ENCODE peak calls at places on chromosomes 1 and 21, in eight cellular contexts. V is Panc1, C is Peyer's patch, R is endodermal cell, F is dorsolateral prefrontal cortex, H is PC-9, I is heart right ventricle, Q is AG04450. U is an unnamed sample.

GRCh38 chr1:191707288-191707687 is 451.0 kb upstream of the RGS18 start:
- DNase-seq in Q (peak), F (no peak), C (no peak), H (no peak), I (no peak), R (no peak), V (no peak), U (no peak)

GRCh38 chr1:177256153-177256814 is 85.5 kb downstream of the BRINP2 start:
- DNase-seq in I (peak), H (no peak), Q (peak), V (peak), C (peak), R (peak), F (peak), U (no peak)

GRCh38 chr1:204574856-204575145 is 58.6 kb downstream of the MDM4 start:
- DNase-seq in F (no peak), R (no peak), Q (no peak), H (no peak), C (no peak), I (peak), V (no peak), U (no peak)

GRCh38 chr1:998905-999796 is 746 bp downstream of the HES4 start:
- DNase-seq in F (no peak), C (peak), R (peak), V (no peak), Q (no peak), H (no peak), I (peak), U (no peak)

GRCh38 chr1:224666911-224667310 is 50.8 kb downstream of the CNIH3 start:
- DNase-seq in Q (no peak), F (no peak), R (no peak), C (no peak), V (no peak), I (no peak), H (no peak), U (no peak)

GRCh38 chr1:109623601-109624161 is 4.0 kb downstream of the AMPD2 start:
- DNase-seq in Q (no peak), I (no peak), F (no peak), C (no peak), V (no peak), R (peak), H (no peak), U (peak)

GRCh38 chr1:235946570-235946981 is 79.9 kb upstream of the LYST start:
- DNase-seq in F (no peak), C (no peak), Q (peak), H (no peak), R (no peak), I (no peak), V (no peak), U (no peak)

GRCh38 chr1:8154621-8155052 is 128.5 kb upstream of the ERRFI1 start:
- DNase-seq in V (no peak), H (peak), R (no peak), F (no peak), Q (no peak), C (no peak), I (no peak), U (no peak)

GRCh38 chr1:193318347-193318746 is 131.9 kb upstream of the B3GALT2 start:
- DNase-seq in V (no peak), F (no peak), H (no peak), I (no peak), R (no peak), Q (no peak), C (no peak), U (no peak)

GRCh38 chr1:37452416-37452815 is 22.0 kb upstream of the ZC3H12A start:
- DNase-seq in C (no peak), F (no peak), Q (no peak), H (no peak), V (no peak), R (peak), I (no peak), U (no peak)

GRCh38 chr1:41919131-41919530 is 409 bp upstream of the HIVEP3 start:
- DNase-seq in C (no peak), V (no peak), H (no peak), F (no peak), I (no peak), Q (no peak), R (no peak), U (no peak)

GRCh38 chr1:219414250-219414649 is 198.7 kb downstream of the ZC3H11B start:
- DNase-seq in F (no peak), I (no peak), Q (no peak), C (no peak), R (no peak), H (no peak), V (no peak), U (no peak)

GRCh38 chr1:26529655-26530539 is at the start of gene RPS6KA1:
- DNase-seq in Q (no peak), F (no peak), V (no peak), H (no peak), C (peak), I (peak), R (peak), U (no peak)

GRCh38 chr1:162136760-162137537 is 67.5 kb downstream of the NOS1AP start:
- DNase-seq in V (peak), F (no peak), H (peak), C (no peak), Q (peak), I (no peak), R (no peak), U (no peak)

GRCh38 chr1:171217658-171218443 is 30.4 kb upstream of the FMO1 start:
- DNase-seq in I (no peak), F (no peak), V (no peak), C (no peak), Q (no peak), R (no peak), H (no peak), U (no peak)

GRCh38 chr1:3207217-3207848 is 138.3 kb downstream of the PRDM16 start:
- DNase-seq in I (no peak), Q (no peak), F (no peak), R (no peak), V (no peak), C (peak), H (no peak), U (no peak)

GRCh38 chr1:100360790-100361232 is 8.5 kb downstream of the CDC14A start:
- DNase-seq in F (no peak), V (no peak), I (peak), Q (no peak), C (no peak), R (peak), H (no peak), U (no peak)

GRCh38 chr21:44957047-44957831 is 17.4 kb downstream of the SLX9 start:
- DNase-seq in H (no peak), Q (no peak), C (no peak), R (no peak), I (no peak), V (no peak), F (no peak), U (no peak)

GRCh38 chr1:41394405-41394804 is 33.2 kb downstream of the FOXO6 start:
- DNase-seq in F (no peak), V (no peak), H (no peak), R (peak), Q (no peak), I (no peak), C (no peak), U (no peak)

GRCh38 chr1:207826557-207827487 is 75.0 kb downstream of the CD46 start:
- DNase-seq in V (no peak), H (peak), R (no peak), C (peak), I (no peak), Q (no peak), F (no peak), U (no peak)

GRCh38 chr1:19073311-19074186 is 117.1 kb upstream of the IFFO2 start:
- DNase-seq in C (no peak), I (peak), H (no peak), F (peak), V (no peak), R (no peak), Q (no peak), U (no peak)

GRCh38 chr1:8412183-8412831 is 94.4 kb downstream of the SLC45A1 start:
- DNase-seq in H (no peak), I (peak), C (no peak), V (peak), R (no peak), F (no peak), Q (peak), U (peak)

GRCh38 chr1:47228644-47229030 is 3.4 kb downstream of the TAL1 start:
- DNase-seq in Q (no peak), V (no peak), I (peak), R (no peak), C (no peak), H (no peak), F (no peak), U (no peak)

GRCh38 chr1:53600486-53600885 is 138.5 kb downstream of the GLIS1 start:
- DNase-seq in C (no peak), F (no peak), H (no peak), Q (no peak), V (no peak), I (no peak), R (peak), U (no peak)
- H3K27ac ChIP-seq in C (no peak), F (no peak), H (no peak), Q (no peak), V (no peak), I (no peak), R (no peak), U (no peak)

DNA sequence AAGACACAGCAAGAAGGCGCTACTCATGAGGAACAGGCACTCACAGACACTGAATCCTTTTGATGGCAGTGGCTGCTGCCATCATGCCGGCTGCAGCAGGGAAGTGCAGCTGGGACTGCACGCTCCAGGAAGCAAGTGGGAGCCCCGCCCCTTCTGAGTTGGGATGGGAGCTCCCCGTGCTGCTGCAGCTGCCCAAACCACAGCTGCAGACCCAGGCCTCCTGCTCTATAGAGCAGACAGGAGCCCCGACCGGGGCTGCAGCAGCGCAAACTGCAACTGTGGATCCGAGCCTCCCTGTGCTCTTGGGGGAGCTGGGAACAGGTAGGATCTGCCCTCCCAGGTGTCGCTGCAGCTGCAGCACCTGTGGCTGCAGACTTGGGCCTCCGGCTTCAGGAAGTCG is 65.2 kb upstream of the MARK1 start:
- DNase-seq in Q (no peak), V (no peak), C (no peak), F (no peak), I (no peak), H (no peak), R (peak), U (no peak)
- H3K27ac ChIP-seq in Q (no peak), V (no peak), C (no peak), F (no peak), I (no peak), H (no peak), R (no peak), U (no peak)

DNA sequence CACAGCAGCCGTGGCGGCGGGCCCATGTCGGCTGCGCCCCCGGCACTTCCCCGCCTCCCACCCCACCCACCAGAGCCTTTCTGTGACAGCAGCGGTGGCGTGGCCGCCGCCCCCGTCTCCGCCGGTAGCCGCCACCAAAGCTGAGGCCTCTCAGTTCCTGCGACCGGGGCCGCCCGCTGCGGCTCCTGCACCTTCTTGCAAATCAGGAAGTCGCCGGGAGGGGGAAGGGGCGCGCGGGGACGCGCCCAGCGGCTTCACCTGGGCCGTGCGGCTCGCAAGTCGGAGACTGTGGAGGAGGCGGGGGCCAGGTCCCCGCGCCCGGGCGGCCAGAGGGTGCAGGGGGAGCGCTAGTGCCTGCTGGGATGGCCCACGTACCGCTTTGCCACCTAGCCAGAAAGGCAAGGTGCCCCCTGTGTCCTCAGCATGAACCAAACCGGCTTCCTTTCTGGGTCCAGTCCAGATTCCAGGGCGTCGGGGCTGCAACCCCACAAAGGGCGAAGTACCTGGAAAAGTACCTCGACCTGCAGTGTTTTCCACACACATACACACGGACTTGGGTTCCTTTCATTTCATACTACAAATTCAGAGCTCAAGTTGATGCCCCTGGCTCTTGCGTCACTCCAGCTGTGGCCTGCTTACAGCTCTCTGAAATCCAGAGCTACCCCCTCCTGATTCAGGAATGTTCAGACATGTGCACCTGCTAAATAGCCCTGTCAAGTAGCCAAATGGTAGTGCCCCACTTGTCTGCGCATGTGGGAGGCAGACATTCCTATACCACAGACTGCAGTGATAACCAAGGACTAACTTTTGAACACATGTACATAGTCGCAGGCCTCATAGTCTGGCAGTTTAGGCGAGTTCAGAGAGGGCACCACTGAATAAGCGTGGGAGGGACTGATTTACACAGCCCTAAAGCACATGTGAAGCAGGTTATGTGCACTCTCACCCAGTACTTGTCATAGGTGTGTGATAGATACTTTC is at the start of gene DENND1B:
- DNase-seq in F (peak), R (peak), H (peak), V (peak), I (peak), Q (no peak), C (peak), U (no peak)
- H3K27ac ChIP-seq in F (peak), R (no peak), H (peak), V (peak), I (peak), Q (peak), C (peak), U (peak)

DNA sequence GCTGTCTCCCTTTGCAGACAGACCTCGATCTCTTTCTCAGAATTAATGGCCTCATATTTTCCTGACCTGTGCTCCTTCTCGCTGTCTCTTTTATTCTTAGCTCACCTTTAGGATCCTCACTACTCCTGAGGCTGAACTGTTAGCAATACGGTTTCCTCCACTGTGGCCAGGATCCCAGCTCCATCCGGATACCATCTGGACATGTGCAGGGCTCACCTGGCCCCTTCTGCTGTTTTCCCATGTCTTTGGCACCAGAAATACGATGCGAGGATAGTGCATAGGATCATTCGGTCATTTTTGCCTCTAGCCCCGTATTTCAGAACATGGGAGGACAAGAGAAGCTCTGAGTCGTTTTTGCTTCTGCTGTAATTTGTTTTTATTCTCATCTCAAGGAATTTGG is 108.5 kb upstream of the KIF26B start:
- DNase-seq in R (no peak), I (no peak), H (no peak), F (no peak), Q (no peak), C (no peak), V (no peak), U (no peak)
- H3K27ac ChIP-seq in R (no peak), I (no peak), H (no peak), F (no peak), Q (no peak), C (no peak), V (no peak), U (no peak)

GRCh38 chr21:26840912-26841311 is 4.3 kb downstream of the ADAMTS1 start:
- DNase-seq in I (peak), V (no peak), R (no peak), H (no peak), F (no peak), Q (no peak), C (no peak), U (peak)
- H3K27ac ChIP-seq in I (no peak), V (no peak), R (no peak), H (no peak), F (no peak), Q (no peak), C (no peak), U (peak)

GRCh38 chr1:167881069-167881468 is 32.9 kb downstream of the ADCY10 start:
- DNase-seq in V (no peak), Q (no peak), F (no peak), R (no peak), H (no peak), C (no peak), I (no peak), U (no peak)
- H3K27ac ChIP-seq in V (no peak), Q (no peak), F (no peak), R (no peak), H (no peak), C (no peak), I (no peak), U (no peak)

DNA sequence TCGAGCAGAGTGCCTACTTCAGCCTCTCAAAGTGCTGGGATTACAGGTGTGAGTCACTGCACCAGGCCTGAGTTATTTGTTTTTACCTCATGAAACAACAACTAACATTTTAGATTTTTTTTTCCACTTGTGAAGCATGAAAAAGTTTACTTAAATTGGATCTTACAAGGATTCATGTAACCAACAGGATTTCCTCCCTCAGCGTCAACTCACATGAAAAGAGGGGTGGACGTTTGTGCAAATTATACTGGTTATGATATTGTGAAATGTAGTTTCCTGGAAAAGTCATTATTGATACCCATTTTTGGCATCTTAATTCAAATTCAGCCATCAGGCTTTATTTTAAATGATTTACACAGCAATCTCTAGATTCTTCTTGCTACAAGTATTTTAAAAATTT is 6.5 kb downstream of the CNST start:
- DNase-seq in F (no peak), Q (no peak), R (no peak), H (no peak), I (no peak), V (no peak), C (no peak), U (no peak)
- H3K27ac ChIP-seq in F (peak), Q (no peak), R (no peak), H (no peak), I (peak), V (no peak), C (peak), U (peak)

DNA sequence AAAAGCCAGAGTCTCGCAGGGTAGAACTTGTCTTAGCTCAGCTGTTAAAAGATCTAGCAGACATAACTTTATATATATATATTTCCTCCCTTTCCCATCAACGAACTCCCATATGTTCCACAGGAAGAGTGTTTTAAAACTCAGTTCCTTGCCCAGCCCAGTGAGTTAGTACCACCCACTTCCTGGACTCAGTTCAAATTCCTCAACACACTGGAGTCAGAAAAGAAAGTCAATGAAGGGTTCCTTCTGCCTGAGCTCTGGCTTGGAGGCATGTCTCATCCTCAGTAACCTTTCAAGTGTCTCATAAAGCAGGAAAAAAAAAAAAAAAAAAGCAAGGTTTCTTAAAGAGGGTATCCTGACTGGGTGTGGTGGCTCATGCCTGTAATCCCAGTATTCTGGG is 15.6 kb downstream of the TPM3 start:
- DNase-seq in C (no peak), V (no peak), Q (peak), H (no peak), F (no peak), I (peak), R (no peak), U (no peak)
- H3K27ac ChIP-seq in C (no peak), V (no peak), Q (no peak), H (no peak), F (no peak), I (peak), R (no peak), U (no peak)

GRCh38 chr1:201495447-201496295 is 11.3 kb downstream of the CSRP1 start:
- DNase-seq in I (peak), H (no peak), Q (no peak), C (no peak), F (peak), V (no peak), R (no peak), U (no peak)

GRCh38 chr1:201498621-201499020 is 8.3 kb downstream of the CSRP1 start:
- DNase-seq in R (no peak), I (no peak), C (no peak), V (no peak), Q (no peak), F (no peak), H (no peak), U (no peak)

GRCh38 chr1:201493757-201494617 is 12.9 kb downstream of the CSRP1 start:
- DNase-seq in R (no peak), C (no peak), Q (no peak), H (no peak), V (no peak), I (no peak), F (no peak), U (no peak)

GRCh38 chr1:201497935-201498509 is 8.9 kb downstream of the CSRP1 start:
- DNase-seq in I (no peak), V (no peak), H (no peak), F (no peak), C (no peak), Q (no peak), R (no peak), U (no peak)

DNA sequence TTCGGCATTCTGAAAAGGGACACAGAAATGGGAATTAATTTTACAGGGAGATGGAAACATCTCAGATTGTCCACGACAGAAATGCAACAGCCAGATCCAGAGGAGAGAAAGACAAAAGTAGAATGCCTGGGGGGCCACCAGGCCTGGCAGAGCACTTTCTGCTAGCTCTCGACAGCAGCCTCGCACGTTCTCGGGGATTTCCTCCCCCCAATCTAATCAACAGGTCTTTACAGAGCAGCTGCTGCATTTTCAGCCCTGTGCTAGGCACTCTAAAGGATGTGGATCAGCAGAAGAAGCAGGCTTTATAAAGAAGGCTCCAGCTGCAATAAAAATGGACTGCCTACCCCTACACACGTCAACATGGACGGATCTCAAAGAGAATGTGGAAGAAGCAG is 10.6 kb downstream of the CSRP1 start:
- DNase-seq in H (no peak), V (no peak), I (no peak), R (no peak), F (no peak), C (no peak), Q (no peak), U (no peak)
- H3K27ac ChIP-seq in H (no peak), V (no peak), I (peak), R (peak), F (peak), C (peak), Q (peak), U (peak)

GRCh38 chr1:244165701-244166100 is 114.6 kb downstream of the ZBTB18 start:
- DNase-seq in C (no peak), H (no peak), I (no peak), R (no peak), Q (no peak), F (no peak), V (no peak), U (no peak)
- H3K27ac ChIP-seq in C (no peak), H (peak), I (no peak), R (no peak), Q (no peak), F (no peak), V (no peak), U (no peak)

U was measured in right atrium auricular region.